ENCODE peak calls at places on chromosome 6, in nine cellular contexts. One of them, this sample, is unnamed. For H3K9me3, the result is how much of the 10 kb centered on the place peaks cover.

GRCh38 chr6:10250655-10251220 is 164.1 kb downstream of the TFAP2A start:
- DNase-seq in sigmoid colon: no peak
- DNase-seq in body of pancreas: no peak
- DNase-seq in adrenal gland: no peak
- DNase-seq in esophagus squamous epithelium: no peak
- DNase-seq in breast epithelium: no peak
- DNase-seq in suprapubic skin: no peak
- DNase-seq in HCT116: no peak
- DNase-seq in thyroid gland: no peak
- DNase-seq in this sample: no peak

GRCh38 chr6:165704001-165704748 is 41.1 kb upstream of the PDE10A start:
- DNase-seq in sigmoid colon: no peak
- DNase-seq in body of pancreas: no peak
- DNase-seq in adrenal gland: no peak
- DNase-seq in esophagus squamous epithelium: no peak
- DNase-seq in breast epithelium: peak
- DNase-seq in suprapubic skin: no peak
- DNase-seq in HCT116: no peak
- DNase-seq in thyroid gland: peak
- DNase-seq in this sample: no peak

GRCh38 chr6:21199246-21199645 is 394.3 kb upstream of the SOX4 start:
- DNase-seq in sigmoid colon: no peak
- DNase-seq in body of pancreas: no peak
- DNase-seq in adrenal gland: no peak
- DNase-seq in esophagus squamous epithelium: no peak
- DNase-seq in breast epithelium: no peak
- DNase-seq in suprapubic skin: no peak
- DNase-seq in HCT116: no peak
- DNase-seq in thyroid gland: no peak
- DNase-seq in this sample: no peak

GRCh38 chr6:26158581-26159416 is 71.6 kb downstream of the HFE start:
- DNase-seq in sigmoid colon: peak
- DNase-seq in body of pancreas: peak
- DNase-seq in adrenal gland: peak
- DNase-seq in esophagus squamous epithelium: no peak
- DNase-seq in breast epithelium: peak
- DNase-seq in suprapubic skin: peak
- DNase-seq in HCT116: no peak
- DNase-seq in thyroid gland: peak
- DNase-seq in this sample: no peak

GRCh38 chr6:105015482-105015881 is 58.6 kb downstream of the LIN28B start:
- DNase-seq in sigmoid colon: no peak
- DNase-seq in body of pancreas: no peak
- DNase-seq in adrenal gland: no peak
- DNase-seq in esophagus squamous epithelium: no peak
- DNase-seq in breast epithelium: no peak
- DNase-seq in suprapubic skin: no peak
- DNase-seq in HCT116: no peak
- DNase-seq in thyroid gland: no peak
- DNase-seq in this sample: no peak

GRCh38 chr6:170042086-170042485 is 248.8 kb downstream of the DLL1 start:
- DNase-seq in sigmoid colon: no peak
- DNase-seq in body of pancreas: no peak
- DNase-seq in adrenal gland: no peak
- DNase-seq in esophagus squamous epithelium: no peak
- DNase-seq in breast epithelium: no peak
- DNase-seq in suprapubic skin: no peak
- DNase-seq in HCT116: no peak
- DNase-seq in thyroid gland: no peak
- DNase-seq in this sample: no peak

GRCh38 chr6:31186052-31186734 is 15.7 kb upstream of the POU5F1 start:
- DNase-seq in sigmoid colon: peak
- DNase-seq in body of pancreas: peak
- DNase-seq in adrenal gland: no peak
- DNase-seq in esophagus squamous epithelium: no peak
- DNase-seq in breast epithelium: peak
- DNase-seq in suprapubic skin: no peak
- DNase-seq in HCT116: no peak
- DNase-seq in thyroid gland: peak
- DNase-seq in this sample: no peak

GRCh38 chr6:110528930-110529325 is 52.5 kb upstream of the SLC22A16 start:
- DNase-seq in sigmoid colon: no peak
- DNase-seq in body of pancreas: no peak
- DNase-seq in adrenal gland: no peak
- DNase-seq in esophagus squamous epithelium: no peak
- DNase-seq in breast epithelium: no peak
- DNase-seq in suprapubic skin: no peak
- DNase-seq in HCT116: no peak
- DNase-seq in thyroid gland: no peak
- DNase-seq in this sample: peak

GRCh38 chr6:42929928-42930360 is 664 bp downstream of the CNPY3 start:
- DNase-seq in sigmoid colon: peak
- DNase-seq in body of pancreas: peak
- DNase-seq in adrenal gland: peak
- DNase-seq in esophagus squamous epithelium: peak
- DNase-seq in breast epithelium: no peak
- DNase-seq in suprapubic skin: no peak
- DNase-seq in HCT116: no peak
- DNase-seq in thyroid gland: no peak
- DNase-seq in this sample: no peak

GRCh38 chr6:137657351-137657911 is 163.2 kb upstream of the OLIG3 start:
- DNase-seq in sigmoid colon: no peak
- DNase-seq in body of pancreas: no peak
- DNase-seq in adrenal gland: no peak
- DNase-seq in esophagus squamous epithelium: no peak
- DNase-seq in breast epithelium: no peak
- DNase-seq in suprapubic skin: no peak
- DNase-seq in HCT116: no peak
- DNase-seq in thyroid gland: no peak
- DNase-seq in this sample: no peak

GRCh38 chr6:138907167-138907566 is 80.9 kb downstream of the REPS1 start:
- DNase-seq in sigmoid colon: no peak
- DNase-seq in body of pancreas: no peak
- DNase-seq in adrenal gland: no peak
- DNase-seq in esophagus squamous epithelium: no peak
- DNase-seq in breast epithelium: no peak
- DNase-seq in suprapubic skin: no peak
- DNase-seq in HCT116: no peak
- DNase-seq in thyroid gland: no peak
- DNase-seq in this sample: no peak

DNA sequence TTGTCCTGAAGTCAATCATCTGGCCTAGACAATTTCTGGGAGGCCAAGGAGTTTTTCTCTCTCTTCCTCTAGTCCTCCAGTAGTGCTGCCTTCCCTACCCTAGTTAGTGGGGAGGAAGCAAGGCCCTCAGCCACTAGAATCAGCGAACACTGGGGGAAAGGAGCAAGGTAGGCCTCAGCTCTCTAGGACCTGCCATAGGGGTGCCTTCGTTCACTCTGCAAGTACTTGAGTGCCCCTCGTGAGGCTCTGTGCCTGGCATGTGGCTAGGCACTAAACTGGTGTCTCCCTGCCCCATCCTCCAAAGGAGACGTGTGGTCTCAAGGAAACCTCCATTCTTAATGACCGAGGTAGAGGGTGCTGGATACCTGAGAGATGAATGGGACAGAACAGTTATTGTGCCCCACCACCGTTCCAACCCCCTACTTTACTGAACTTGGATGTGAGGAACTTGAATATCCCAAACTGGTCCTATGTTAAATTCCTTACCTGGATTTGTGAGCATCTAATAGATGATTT is 1.1 kb downstream of the DEF6 start:
- DNase-seq in sigmoid colon: peak
- DNase-seq in body of pancreas: no peak
- DNase-seq in adrenal gland: no peak
- DNase-seq in esophagus squamous epithelium: no peak
- DNase-seq in breast epithelium: no peak
- DNase-seq in suprapubic skin: peak
- DNase-seq in HCT116: no peak
- DNase-seq in thyroid gland: no peak
- DNase-seq in this sample: no peak
- H3K27ac ChIP-seq in sigmoid colon: no peak
- H3K27ac ChIP-seq in body of pancreas: no peak
- H3K27ac ChIP-seq in adrenal gland: no peak
- H3K27ac ChIP-seq in esophagus squamous epithelium: peak
- H3K27ac ChIP-seq in breast epithelium: peak
- H3K27ac ChIP-seq in suprapubic skin: peak
- H3K27ac ChIP-seq in HCT116: peak
- H3K27ac ChIP-seq in thyroid gland: no peak
- H3K27ac ChIP-seq in this sample: no peak

DNA sequence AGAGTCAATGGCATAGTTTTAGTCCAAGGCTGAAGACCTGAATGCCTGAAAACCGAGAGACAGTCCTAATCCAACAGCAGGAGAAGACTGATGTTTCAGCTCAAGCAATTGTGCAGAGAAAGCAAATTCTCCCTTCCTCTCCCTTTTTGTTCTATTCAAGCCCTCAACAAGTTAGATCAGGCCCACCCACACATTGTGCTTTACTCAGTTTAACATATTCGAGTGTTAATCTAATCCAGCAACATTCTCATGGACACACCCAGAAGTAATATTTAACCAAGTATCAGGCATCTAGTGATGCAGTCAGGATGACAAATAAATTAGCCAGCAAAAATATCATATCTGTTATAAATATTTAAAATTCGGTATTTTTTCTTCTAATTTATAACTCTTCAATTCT is 261.1 kb downstream of the HDGFL1 start:
- DNase-seq in sigmoid colon: no peak
- DNase-seq in body of pancreas: no peak
- DNase-seq in adrenal gland: no peak
- DNase-seq in esophagus squamous epithelium: no peak
- DNase-seq in breast epithelium: no peak
- DNase-seq in suprapubic skin: no peak
- DNase-seq in HCT116: no peak
- DNase-seq in thyroid gland: no peak
- DNase-seq in this sample: no peak
- H3K9me3 ChIP-seq in sigmoid colon: under half
- H3K9me3 ChIP-seq in body of pancreas: under half
- H3K9me3 ChIP-seq in adrenal gland: under half
- H3K9me3 ChIP-seq in esophagus squamous epithelium: under half
- H3K9me3 ChIP-seq in breast epithelium: under half
- H3K9me3 ChIP-seq in suprapubic skin: under half
- H3K9me3 ChIP-seq in HCT116: under half
- H3K9me3 ChIP-seq in thyroid gland: under half
- H3K9me3 ChIP-seq in this sample: under half

DNA sequence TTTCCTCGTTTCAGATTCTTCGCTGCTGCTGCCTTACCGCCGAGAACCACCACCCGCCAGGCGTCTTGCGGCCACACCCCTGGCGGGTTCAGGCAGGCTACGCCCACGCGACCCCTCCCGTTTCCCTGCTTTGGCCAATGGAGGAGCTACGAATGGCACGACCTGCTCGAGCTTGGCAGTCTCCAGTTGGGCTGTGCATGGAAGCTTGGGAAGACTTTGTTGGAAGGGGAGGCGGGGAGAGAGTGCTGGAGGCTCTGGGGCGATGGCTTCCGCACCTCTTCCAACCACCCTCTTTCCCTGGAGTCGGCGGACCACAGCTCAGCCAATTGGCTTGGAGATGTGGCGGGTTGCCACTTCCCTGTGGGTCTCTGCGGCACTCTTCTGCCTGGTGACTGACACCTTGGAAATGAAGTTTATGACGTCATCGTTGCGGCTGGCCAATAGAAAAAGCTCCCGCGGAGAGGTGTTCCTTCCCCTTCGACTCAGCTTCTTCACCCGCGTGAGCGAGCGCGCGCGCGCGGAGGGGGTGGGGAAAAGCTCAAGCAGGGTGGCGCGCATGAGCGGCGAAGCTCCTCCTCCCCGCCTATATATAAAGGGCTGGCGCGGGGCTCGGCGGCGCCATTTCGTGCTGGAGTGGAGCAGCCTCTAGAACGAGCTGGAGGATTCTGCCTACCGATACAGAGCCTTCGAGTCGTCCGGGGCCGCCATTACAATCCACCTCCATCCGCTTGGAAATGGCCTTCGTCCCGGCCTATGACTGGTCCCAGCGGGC is 3.4 kb downstream of the BRD2 start:
- DNase-seq in sigmoid colon: peak
- DNase-seq in body of pancreas: peak
- DNase-seq in adrenal gland: peak
- DNase-seq in esophagus squamous epithelium: peak
- DNase-seq in breast epithelium: peak
- DNase-seq in suprapubic skin: peak
- DNase-seq in HCT116: peak
- DNase-seq in thyroid gland: peak
- DNase-seq in this sample: peak
- TF ChIP-seq POLR2A in sigmoid colon: peak
- TF ChIP-seq POLR2A in body of pancreas: peak
- TF ChIP-seq POLR2A in adrenal gland: peak
- TF ChIP-seq POLR2A in esophagus squamous epithelium: peak
- TF ChIP-seq POLR2A in breast epithelium: peak
- TF ChIP-seq POLR2A in suprapubic skin: peak
- TF ChIP-seq POLR2A in HCT116: peak
- TF ChIP-seq POLR2A in thyroid gland: peak
- TF ChIP-seq POLR2A in this sample: peak

GRCh38 chr6:14017626-14018475 is 93.1 kb downstream of the RNF182 start:
- DNase-seq in sigmoid colon: no peak
- DNase-seq in body of pancreas: no peak
- DNase-seq in adrenal gland: no peak
- DNase-seq in esophagus squamous epithelium: no peak
- DNase-seq in breast epithelium: no peak
- DNase-seq in suprapubic skin: no peak
- DNase-seq in HCT116: no peak
- DNase-seq in thyroid gland: no peak
- DNase-seq in this sample: no peak

GRCh38 chr6:14015964-14016363 is 91.2 kb downstream of the RNF182 start:
- DNase-seq in sigmoid colon: no peak
- DNase-seq in body of pancreas: no peak
- DNase-seq in adrenal gland: no peak
- DNase-seq in esophagus squamous epithelium: no peak
- DNase-seq in breast epithelium: no peak
- DNase-seq in suprapubic skin: no peak
- DNase-seq in HCT116: no peak
- DNase-seq in thyroid gland: no peak
- DNase-seq in this sample: no peak

GRCh38 chr6:14016432-14016831 is 91.7 kb downstream of the RNF182 start:
- DNase-seq in sigmoid colon: no peak
- DNase-seq in body of pancreas: no peak
- DNase-seq in adrenal gland: no peak
- DNase-seq in esophagus squamous epithelium: no peak
- DNase-seq in breast epithelium: no peak
- DNase-seq in suprapubic skin: no peak
- DNase-seq in HCT116: no peak
- DNase-seq in thyroid gland: no peak
- DNase-seq in this sample: no peak

GRCh38 chr6:14021449-14021848 is 96.1 kb upstream of the CD83 start:
- DNase-seq in sigmoid colon: no peak
- DNase-seq in body of pancreas: no peak
- DNase-seq in adrenal gland: no peak
- DNase-seq in esophagus squamous epithelium: no peak
- DNase-seq in breast epithelium: no peak
- DNase-seq in suprapubic skin: no peak
- DNase-seq in HCT116: no peak
- DNase-seq in thyroid gland: no peak
- DNase-seq in this sample: no peak

GRCh38 chr6:14016930-14017625 is 92.3 kb downstream of the RNF182 start:
- DNase-seq in sigmoid colon: no peak
- DNase-seq in body of pancreas: no peak
- DNase-seq in adrenal gland: no peak
- DNase-seq in esophagus squamous epithelium: no peak
- DNase-seq in breast epithelium: no peak
- DNase-seq in suprapubic skin: no peak
- DNase-seq in HCT116: no peak
- DNase-seq in thyroid gland: no peak
- DNase-seq in this sample: no peak
- H3K27ac ChIP-seq in sigmoid colon: no peak
- H3K27ac ChIP-seq in body of pancreas: peak
- H3K27ac ChIP-seq in adrenal gland: no peak
- H3K27ac ChIP-seq in esophagus squamous epithelium: no peak
- H3K27ac ChIP-seq in breast epithelium: no peak
- H3K27ac ChIP-seq in suprapubic skin: no peak
- H3K27ac ChIP-seq in HCT116: no peak
- H3K27ac ChIP-seq in thyroid gland: no peak
- H3K27ac ChIP-seq in this sample: no peak

This sample was measured in esophagus muscularis mucosa.